ENCODE peak calls at places on chromosome 14, in eight cellular contexts. K is mesenchymal stem cell; B is left ventricle myocardium inferior; A is upper lobe of right lung; H is CD8-positive, alpha-beta T cell; P is BJ; R is AG04450; E is adipocyte. Q is an unnamed sample.

GRCh38 chr14:103391048-103391447 is 5.8 kb downstream of the MARK3 start:
- DNase-seq in K (peak), B (no peak), A (no peak), H (peak), P (peak), R (peak), E (peak), Q (no peak)

GRCh38 chr14:59438148-59438766 is 26.9 kb downstream of the GPR135 start:
- DNase-seq in K (peak), B (no peak), A (no peak), H (no peak), P (no peak), R (no peak), E (peak), Q (no peak)

GRCh38 chr14:62691613-62692489 is 353.4 kb downstream of the KCNH5 start:
- DNase-seq in K (peak), B (no peak), A (no peak), H (no peak), P (peak), R (peak), E (peak), Q (peak)

GRCh38 chr14:25884657-25885056 is 713.2 kb downstream of the NOVA1 start:
- DNase-seq in K (no peak), B (no peak), A (no peak), H (no peak), P (no peak), R (no peak), E (no peak), Q (no peak)

GRCh38 chr14:103109789-103110415 is 13.4 kb upstream of the TNFAIP2 start:
- DNase-seq in K (peak), B (no peak), A (no peak), H (no peak), P (no peak), R (peak), E (no peak), Q (peak)

GRCh38 chr14:63487724-63488123 is 55.5 kb downstream of the PPP2R5E start:
- DNase-seq in K (no peak), B (no peak), A (no peak), H (no peak), P (no peak), R (no peak), E (no peak), Q (no peak)

GRCh38 chr14:88270781-88271180 is 52.3 kb downstream of the KCNK10 start:
- DNase-seq in K (no peak), B (no peak), A (no peak), H (no peak), P (no peak), R (no peak), E (no peak), Q (no peak)

GRCh38 chr14:65222434-65222833 is 120.1 kb upstream of the MAX start:
- DNase-seq in K (peak), B (peak), A (peak), H (peak), P (no peak), R (no peak), E (peak), Q (no peak)

GRCh38 chr14:92644166-92644565 is 104.3 kb downstream of the LGMN start:
- DNase-seq in K (peak), B (no peak), A (no peak), H (no peak), P (peak), R (no peak), E (no peak), Q (peak)

GRCh38 chr14:72023128-72024042 is 91.2 kb downstream of the RGS6 start:
- DNase-seq in K (no peak), B (no peak), A (no peak), H (no peak), P (no peak), R (no peak), E (no peak), Q (peak)

GRCh38 chr14:91068642-91069041 is 8.2 kb upstream of the RPS6KA5 start:
- DNase-seq in K (no peak), B (no peak), A (no peak), H (no peak), P (no peak), R (no peak), E (no peak), Q (no peak)

GRCh38 chr14:65170768-65171251 is 68.5 kb upstream of the MAX start:
- DNase-seq in K (peak), B (no peak), A (no peak), H (peak), P (no peak), R (peak), E (peak), Q (no peak)

GRCh38 chr14:100381386-100382105 is 58.4 kb downstream of the SLC25A47 start:
- DNase-seq in K (no peak), B (no peak), A (no peak), H (no peak), P (no peak), R (no peak), E (no peak), Q (no peak)

GRCh38 chr14:67609642-67610310 is 9.7 kb upstream of the PIGH start:
- DNase-seq in K (no peak), B (no peak), A (no peak), H (no peak), P (no peak), R (no peak), E (no peak), Q (no peak)

GRCh38 chr14:47332939-47333338 is 342.5 kb downstream of the MDGA2 start:
- DNase-seq in K (no peak), B (no peak), A (no peak), H (no peak), P (no peak), R (no peak), E (no peak), Q (no peak)

GRCh38 chr14:74577948-74578275 is 34.1 kb downstream of the LTBP2 start:
- DNase-seq in K (no peak), B (no peak), A (no peak), H (no peak), P (no peak), R (no peak), E (no peak), Q (no peak)

GRCh38 chr14:51780741-51781140 is 79.7 kb upstream of the GNG2 start:
- DNase-seq in K (peak), B (no peak), A (no peak), H (no peak), P (no peak), R (no peak), E (peak), Q (no peak)

GRCh38 chr14:53613404-53614253 is 343.0 kb downstream of the BMP4 start:
- DNase-seq in K (peak), B (no peak), A (no peak), H (no peak), P (no peak), R (peak), E (no peak), Q (peak)

GRCh38 chr14:100898465-100898864 is 5.1 kb downstream of the RTL1 start:
- DNase-seq in K (no peak), B (no peak), A (peak), H (no peak), P (no peak), R (no peak), E (no peak), Q (no peak)

GRCh38 chr14:103334644-103335603 is 887 bp downstream of the EIF5 start:
- DNase-seq in K (peak), B (peak), A (peak), H (peak), P (no peak), R (no peak), E (peak), Q (no peak)

GRCh38 chr14:37340353-37340752 is 142.6 kb downstream of the MIPOL1 start:
- DNase-seq in K (no peak), B (no peak), A (no peak), H (no peak), P (no peak), R (no peak), E (no peak), Q (no peak)

GRCh38 chr14:20798318-20798717 is 4.3 kb downstream of the RNASE1 start:
- DNase-seq in K (no peak), B (no peak), A (no peak), H (no peak), P (no peak), R (no peak), E (no peak), Q (no peak)

GRCh38 chr14:77498120-77498979 is at the start of gene ISM2:
- DNase-seq in K (peak), B (peak), A (peak), H (peak), P (no peak), R (no peak), E (peak), Q (no peak)

GRCh38 chr14:24071144-24071697 is at the start of gene CPNE6:
- DNase-seq in K (no peak), B (no peak), A (no peak), H (no peak), P (no peak), R (no peak), E (no peak), Q (no peak)

GRCh38 chr14:59117754-59118153 is 70.7 kb upstream of the DAAM1 start:
- DNase-seq in K (peak), B (no peak), A (no peak), H (no peak), P (no peak), R (no peak), E (no peak), Q (no peak)

GRCh38 chr14:52950410-52950897 is 396 bp downstream of the FERMT2 start:
- DNase-seq in K (peak), B (peak), A (peak), H (no peak), P (no peak), R (no peak), E (peak), Q (no peak)

GRCh38 chr14:39581474-39581873 is 149.2 kb upstream of the FBXO33 start:
- DNase-seq in K (no peak), B (no peak), A (no peak), H (no peak), P (no peak), R (no peak), E (peak), Q (no peak)

GRCh38 chr14:75645051-75645450 is 15.6 kb downstream of the ERG28 start:
- DNase-seq in K (no peak), B (no peak), A (no peak), H (no peak), P (no peak), R (no peak), E (no peak), Q (no peak)

GRCh38 chr14:96275182-96276112 is 19.4 kb downstream of the BDKRB1 start:
- DNase-seq in K (peak), B (peak), A (peak), H (peak), P (no peak), R (peak), E (peak), Q (peak)

GRCh38 chr14:74569826-74570591 is 42.0 kb downstream of the LTBP2 start:
- DNase-seq in K (peak), B (no peak), A (no peak), H (no peak), P (no peak), R (no peak), E (peak), Q (no peak)

GRCh38 chr14:33120341-33120740 is 181.7 kb downstream of the NPAS3 start:
- DNase-seq in K (peak), B (no peak), A (no peak), H (no peak), P (no peak), R (no peak), E (peak), Q (peak)

GRCh38 chr14:34461334-34462131 is 507 bp downstream of the SPTSSA start:
- DNase-seq in K (peak), B (peak), A (peak), H (peak), P (no peak), R (no peak), E (peak), Q (no peak)

GRCh38 chr14:64556526-64556925 is 6.8 kb downstream of the PPP1R36 start:
- DNase-seq in K (peak), B (no peak), A (no peak), H (no peak), P (peak), R (peak), E (peak), Q (no peak)

GRCh38 chr14:74275265-74275841 is 27.4 kb downstream of the ABCD4 start:
- DNase-seq in K (peak), B (no peak), A (peak), H (no peak), P (no peak), R (peak), E (peak), Q (no peak)

GRCh38 chr14:102088012-102088792 is 1.4 kb upstream of the HSP90AA1 start:
- DNase-seq in K (peak), B (peak), A (peak), H (peak), P (no peak), R (no peak), E (no peak), Q (no peak)

GRCh38 chr14:79332504-79333197 is 878.7 kb downstream of the DIO2 start:
- DNase-seq in K (peak), B (no peak), A (no peak), H (no peak), P (no peak), R (no peak), E (no peak), Q (no peak)
- H3K4me3 ChIP-seq in K (no peak), B (no peak), A (no peak), H (no peak), P (no peak), R (no peak), E (no peak), Q (no peak)

GRCh38 chr14:60637138-60637489 is 12.2 kb downstream of the SIX1 start:
- DNase-seq in K (no peak), B (no peak), A (no peak), H (no peak), P (no peak), R (no peak), E (no peak), Q (no peak)
- H3K4me3 ChIP-seq in K (no peak), B (peak), A (no peak), H (no peak), P (no peak), R (no peak), E (no peak), Q (no peak)

DNA sequence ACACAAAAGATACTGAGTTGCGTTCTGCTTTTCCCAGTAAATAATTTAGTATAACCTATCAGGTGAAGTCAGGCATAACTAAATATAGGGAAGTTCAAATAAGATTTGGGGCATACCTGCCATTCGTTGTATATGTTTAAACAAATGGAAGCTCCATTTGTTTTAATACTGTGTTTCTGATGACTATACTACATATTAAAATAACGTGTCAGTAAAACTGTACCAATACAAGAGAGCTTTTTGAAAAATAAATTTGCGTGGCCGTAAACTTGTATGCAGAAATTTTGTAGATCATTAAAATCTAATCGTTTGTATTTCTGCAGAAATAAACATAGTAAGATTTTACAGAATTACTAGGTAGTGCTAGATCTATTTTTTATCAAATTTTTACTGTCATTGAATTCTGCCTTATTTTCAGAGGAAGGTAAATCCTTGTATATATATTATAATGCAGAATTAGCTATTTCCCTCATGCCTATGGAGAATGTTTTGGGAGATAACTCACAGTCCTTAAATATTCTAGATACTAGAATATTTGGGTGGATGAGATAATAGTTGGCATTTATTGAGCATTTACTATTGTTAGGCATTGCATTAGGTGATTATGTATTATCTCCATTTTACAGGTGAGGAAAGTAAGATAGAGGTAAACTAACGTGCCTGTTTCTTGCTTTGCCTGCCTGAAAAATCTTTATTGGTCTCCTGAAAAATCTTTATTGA is 1.5 kb downstream of the SCFD1 start:
- DNase-seq in K (no peak), B (no peak), A (no peak), H (no peak), P (no peak), R (no peak), E (no peak), Q (no peak)
- H3K4me3 ChIP-seq in K (no peak), B (peak), A (peak), H (no peak), P (peak), R (peak), E (peak), Q (peak)

GRCh38 chr14:66509874-66510273 is 1.9 kb downstream of the GPHN start:
- DNase-seq in K (peak), B (no peak), A (no peak), H (no peak), P (no peak), R (no peak), E (peak), Q (no peak)
- H3K4me3 ChIP-seq in K (no peak), B (peak), A (peak), H (no peak), P (peak), R (peak), E (peak), Q (peak)

GRCh38 chr14:85531141-85531593 is 1.2 kb downstream of the FLRT2 start:
- DNase-seq in K (peak), B (peak), A (peak), H (no peak), P (no peak), R (no peak), E (peak), Q (no peak)
- H3K4me3 ChIP-seq in K (peak), B (peak), A (peak), H (no peak), P (peak), R (peak), E (peak), Q (peak)